ENCODE peak calls at places on chromosomes 16 and 17, in four cellular contexts. One of them, this sample, is unnamed.

GRCh38 chr17:46979023-46979870 is at the start of gene RPRML:
- DNase-seq in GM12878: no peak
- DNase-seq in gastrocnemius medialis: no peak
- DNase-seq in esophagus squamous epithelium: no peak
- DNase-seq in this sample: no peak

GRCh38 chr17:19364699-19365498 is 2.4 kb upstream of the B9D1 start:
- DNase-seq in GM12878: no peak
- DNase-seq in gastrocnemius medialis: no peak
- DNase-seq in esophagus squamous epithelium: no peak
- DNase-seq in this sample: no peak

GRCh38 chr16:22162658-22163009 is 328 bp downstream of the SDR42E2 start:
- DNase-seq in GM12878: no peak
- DNase-seq in gastrocnemius medialis: no peak
- DNase-seq in esophagus squamous epithelium: no peak
- DNase-seq in this sample: no peak

GRCh38 chr16:76583466-76583865 is 306.3 kb downstream of the CNTNAP4 start:
- DNase-seq in GM12878: no peak
- DNase-seq in gastrocnemius medialis: no peak
- DNase-seq in esophagus squamous epithelium: no peak
- DNase-seq in this sample: no peak

GRCh38 chr17:48254896-48255295 is 147.3 kb downstream of the SNX11 start:
- DNase-seq in GM12878: no peak
- DNase-seq in gastrocnemius medialis: no peak
- DNase-seq in esophagus squamous epithelium: no peak
- DNase-seq in this sample: no peak

GRCh38 chr17:7842950-7843535 is 9.0 kb downstream of the KDM6B start:
- DNase-seq in GM12878: no peak
- DNase-seq in gastrocnemius medialis: peak
- DNase-seq in esophagus squamous epithelium: no peak
- DNase-seq in this sample: peak

GRCh38 chr16:15485175-15485574 is 50.8 kb downstream of the BMERB1 start:
- DNase-seq in GM12878: no peak
- DNase-seq in gastrocnemius medialis: no peak
- DNase-seq in esophagus squamous epithelium: no peak
- DNase-seq in this sample: no peak

GRCh38 chr17:13995856-13996635 is 73.3 kb upstream of the COX10 start:
- DNase-seq in GM12878: no peak
- DNase-seq in gastrocnemius medialis: no peak
- DNase-seq in esophagus squamous epithelium: no peak
- DNase-seq in this sample: no peak

GRCh38 chr16:21723532-21723931 is 59.8 kb downstream of the OTOA start:
- DNase-seq in GM12878: no peak
- DNase-seq in gastrocnemius medialis: no peak
- DNase-seq in esophagus squamous epithelium: no peak
- DNase-seq in this sample: no peak

GRCh38 chr17:76134911-76135809 is 5.9 kb downstream of the FOXJ1 start:
- DNase-seq in GM12878: no peak
- DNase-seq in gastrocnemius medialis: no peak
- DNase-seq in esophagus squamous epithelium: no peak
- DNase-seq in this sample: no peak

GRCh38 chr16:73527191-73527590 is 479.3 kb upstream of the ZFHX3 start:
- DNase-seq in GM12878: no peak
- DNase-seq in gastrocnemius medialis: no peak
- DNase-seq in esophagus squamous epithelium: no peak
- DNase-seq in this sample: no peak

GRCh38 chr16:85969159-85969558 is 70.2 kb downstream of the IRF8 start:
- DNase-seq in GM12878: no peak
- DNase-seq in gastrocnemius medialis: no peak
- DNase-seq in esophagus squamous epithelium: no peak
- DNase-seq in this sample: no peak

GRCh38 chr17:79937981-79938695 is 97.5 kb downstream of the TBC1D16 start:
- DNase-seq in GM12878: no peak
- DNase-seq in gastrocnemius medialis: no peak
- DNase-seq in esophagus squamous epithelium: no peak
- DNase-seq in this sample: no peak

GRCh38 chr17:81831563-81831956 is 1.5 kb downstream of the MCRIP1 start:
- DNase-seq in GM12878: no peak
- DNase-seq in gastrocnemius medialis: no peak
- DNase-seq in esophagus squamous epithelium: no peak
- DNase-seq in this sample: no peak

GRCh38 chr17:49151996-49152395 is 19.4 kb downstream of the B4GALNT2 start:
- DNase-seq in GM12878: no peak
- DNase-seq in gastrocnemius medialis: no peak
- DNase-seq in esophagus squamous epithelium: no peak
- DNase-seq in this sample: no peak

GRCh38 chr17:82941021-82942001 is 101.5 kb upstream of the ZNF750 start:
- DNase-seq in GM12878: no peak
- DNase-seq in gastrocnemius medialis: no peak
- DNase-seq in esophagus squamous epithelium: no peak
- DNase-seq in this sample: no peak

GRCh38 chr16:73015612-73016487 is 32.1 kb downstream of the ZFHX3 start:
- DNase-seq in GM12878: peak
- DNase-seq in gastrocnemius medialis: peak
- DNase-seq in esophagus squamous epithelium: no peak
- DNase-seq in this sample: no peak

GRCh38 chr16:81231014-81231413 is 7.5 kb upstream of the BCO1 start:
- DNase-seq in GM12878: no peak
- DNase-seq in gastrocnemius medialis: no peak
- DNase-seq in esophagus squamous epithelium: no peak
- DNase-seq in this sample: no peak

GRCh38 chr17:82227629-82228277 is 1.1 kb upstream of the SLC16A3 start:
- DNase-seq in GM12878: no peak
- DNase-seq in gastrocnemius medialis: no peak
- DNase-seq in esophagus squamous epithelium: no peak
- DNase-seq in this sample: no peak

GRCh38 chr16:28155293-28155692 is 56.5 kb downstream of the XPO6 start:
- DNase-seq in GM12878: no peak
- DNase-seq in gastrocnemius medialis: no peak
- DNase-seq in esophagus squamous epithelium: no peak
- DNase-seq in this sample: no peak

GRCh38 chr16:63612462-63613227 is 1509.2 kb downstream of the CDH11 start:
- DNase-seq in GM12878: no peak
- DNase-seq in gastrocnemius medialis: no peak
- DNase-seq in esophagus squamous epithelium: no peak
- DNase-seq in this sample: no peak

GRCh38 chr17:29138991-29139682 is 41.1 kb downstream of the MYO18A start:
- DNase-seq in GM12878: no peak
- DNase-seq in gastrocnemius medialis: peak
- DNase-seq in esophagus squamous epithelium: no peak
- DNase-seq in this sample: no peak

GRCh38 chr16:628321-629061 is 2.3 kb upstream of the WFIKKN1 start:
- DNase-seq in GM12878: no peak
- DNase-seq in gastrocnemius medialis: no peak
- DNase-seq in esophagus squamous epithelium: no peak
- DNase-seq in this sample: no peak

GRCh38 chr17:68424861-68425260 is 32.4 kb downstream of the WIPI1 start:
- DNase-seq in GM12878: no peak
- DNase-seq in gastrocnemius medialis: no peak
- DNase-seq in esophagus squamous epithelium: no peak
- DNase-seq in this sample: no peak

GRCh38 chr17:74045608-74046007 is 157.9 kb upstream of the RPL38 start:
- DNase-seq in GM12878: no peak
- DNase-seq in gastrocnemius medialis: no peak
- DNase-seq in esophagus squamous epithelium: no peak
- DNase-seq in this sample: no peak

GRCh38 chr17:82745524-82745923 is 6.3 kb upstream of the TBCD start:
- DNase-seq in GM12878: no peak
- DNase-seq in gastrocnemius medialis: no peak
- DNase-seq in esophagus squamous epithelium: no peak
- DNase-seq in this sample: no peak

GRCh38 chr17:59353936-59354755 is 22.7 kb downstream of the YPEL2 start:
- DNase-seq in GM12878: no peak
- DNase-seq in gastrocnemius medialis: no peak
- DNase-seq in esophagus squamous epithelium: no peak
- DNase-seq in this sample: no peak

GRCh38 chr17:78176548-78177025 is 8.2 kb downstream of the SYNGR2 start:
- DNase-seq in GM12878: no peak
- DNase-seq in gastrocnemius medialis: no peak
- DNase-seq in esophagus squamous epithelium: no peak
- DNase-seq in this sample: no peak

GRCh38 chr17:78993241-78993956 is 13.7 kb upstream of the LGALS3BP start:
- DNase-seq in GM12878: no peak
- DNase-seq in gastrocnemius medialis: no peak
- DNase-seq in esophagus squamous epithelium: no peak
- DNase-seq in this sample: no peak

GRCh38 chr16:77692612-77693011 is 29.7 kb upstream of the NUDT7 start:
- DNase-seq in GM12878: no peak
- DNase-seq in gastrocnemius medialis: no peak
- DNase-seq in esophagus squamous epithelium: no peak
- DNase-seq in this sample: no peak

GRCh38 chr17:1998426-1998784 is 26.7 kb downstream of the RTN4RL1 start:
- DNase-seq in GM12878: no peak
- DNase-seq in gastrocnemius medialis: no peak
- DNase-seq in esophagus squamous epithelium: no peak
- DNase-seq in this sample: no peak

GRCh38 chr17:40922239-40922638 is 15.2 kb downstream of the KRT23 start:
- DNase-seq in GM12878: no peak
- DNase-seq in gastrocnemius medialis: peak
- DNase-seq in esophagus squamous epithelium: no peak
- DNase-seq in this sample: no peak

GRCh38 chr16:74107795-74108610 is 188.6 kb upstream of the PSMD7 start:
- DNase-seq in GM12878: peak
- DNase-seq in gastrocnemius medialis: no peak
- DNase-seq in esophagus squamous epithelium: no peak
- DNase-seq in this sample: no peak

GRCh38 chr16:8905168-8905762 is 23.1 kb downstream of the LITAFD start:
- DNase-seq in GM12878: no peak
- DNase-seq in gastrocnemius medialis: no peak
- DNase-seq in esophagus squamous epithelium: no peak
- DNase-seq in this sample: no peak

GRCh38 chr16:8908779-8909468 is 26.8 kb downstream of the LITAFD start:
- DNase-seq in GM12878: no peak
- DNase-seq in gastrocnemius medialis: no peak
- DNase-seq in esophagus squamous epithelium: no peak
- DNase-seq in this sample: no peak

GRCh38 chr16:8904018-8904430 is 21.9 kb downstream of the LITAFD start:
- DNase-seq in GM12878: no peak
- DNase-seq in gastrocnemius medialis: peak
- DNase-seq in esophagus squamous epithelium: no peak
- DNase-seq in this sample: no peak

GRCh38 chr16:8907096-8907495 is 24.9 kb downstream of the LITAFD start:
- DNase-seq in GM12878: no peak
- DNase-seq in gastrocnemius medialis: no peak
- DNase-seq in esophagus squamous epithelium: no peak
- DNase-seq in this sample: no peak

DNA sequence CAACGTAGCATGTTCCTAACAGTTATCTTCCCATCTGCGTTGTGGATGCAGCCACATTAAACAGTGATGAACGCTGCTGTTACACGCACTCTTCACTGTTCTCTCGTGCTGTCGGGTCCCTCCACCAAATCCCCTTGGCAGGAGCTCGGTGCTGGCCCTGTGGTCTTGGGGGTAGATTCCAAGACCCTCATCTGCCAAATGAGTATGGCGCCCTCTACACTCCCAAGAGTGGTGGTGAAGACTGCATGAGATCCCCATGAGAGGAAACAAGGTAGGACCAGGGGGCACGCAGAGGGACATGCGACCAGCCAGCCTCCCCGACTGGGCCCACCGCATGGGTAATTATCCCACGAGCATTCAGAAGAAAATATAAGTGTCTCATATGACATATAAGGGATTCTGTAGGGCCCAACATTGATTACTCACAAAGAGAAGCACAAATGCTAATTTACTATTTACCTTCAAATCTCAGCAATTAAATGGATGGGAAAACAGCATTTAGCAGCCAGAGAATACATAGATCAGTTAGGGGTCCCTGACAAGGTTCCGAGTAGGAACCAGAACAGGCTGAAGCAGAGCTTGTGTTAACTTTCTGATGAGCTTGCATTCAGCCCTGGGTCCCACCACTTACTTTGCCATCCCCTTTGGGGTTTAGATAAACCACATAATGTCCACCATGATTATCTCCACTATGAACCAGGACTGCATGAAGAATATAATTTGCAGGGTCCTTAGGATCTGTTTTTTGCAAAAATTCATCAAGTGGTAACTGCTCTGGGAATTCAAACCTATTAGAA is 23.8 kb downstream of the LITAFD start:
- DNase-seq in GM12878: no peak
- DNase-seq in gastrocnemius medialis: no peak
- DNase-seq in esophagus squamous epithelium: no peak
- DNase-seq in this sample: no peak
- TF ChIP-seq CTCF in GM12878: peak
- TF ChIP-seq CTCF in gastrocnemius medialis: no peak
- TF ChIP-seq CTCF in esophagus squamous epithelium: no peak
- TF ChIP-seq CTCF in this sample: no peak

GRCh38 chr16:50316102-50316847 is 49.9 kb downstream of the ADCY7 start:
- DNase-seq in GM12878: no peak
- DNase-seq in gastrocnemius medialis: no peak
- DNase-seq in esophagus squamous epithelium: no peak
- DNase-seq in this sample: no peak

GRCh38 chr16:50315346-50315997 is 49.1 kb downstream of the ADCY7 start:
- DNase-seq in GM12878: no peak
- DNase-seq in gastrocnemius medialis: no peak
- DNase-seq in esophagus squamous epithelium: no peak
- DNase-seq in this sample: no peak

GRCh38 chr16:50314665-50315064 is 48.3 kb downstream of the ADCY7 start:
- DNase-seq in GM12878: no peak
- DNase-seq in gastrocnemius medialis: no peak
- DNase-seq in esophagus squamous epithelium: no peak
- DNase-seq in this sample: no peak

GRCh38 chr16:50318796-50319578 is 49.8 kb downstream of the BRD7 start:
- DNase-seq in GM12878: no peak
- DNase-seq in gastrocnemius medialis: no peak
- DNase-seq in esophagus squamous epithelium: no peak
- DNase-seq in this sample: no peak

GRCh38 chr16:50316848-50317630 is 50.7 kb downstream of the ADCY7 start:
- DNase-seq in GM12878: no peak
- DNase-seq in gastrocnemius medialis: no peak
- DNase-seq in esophagus squamous epithelium: no peak
- DNase-seq in this sample: no peak
- H3K27ac ChIP-seq in GM12878: no peak
- H3K27ac ChIP-seq in gastrocnemius medialis: no peak
- H3K27ac ChIP-seq in esophagus squamous epithelium: no peak
- H3K27ac ChIP-seq in this sample: no peak

GRCh38 chr16:23452572-23453337 is at the start of gene COG7:
- DNase-seq in GM12878: peak
- DNase-seq in gastrocnemius medialis: peak
- DNase-seq in esophagus squamous epithelium: peak
- DNase-seq in this sample: peak
- TF ChIP-seq POLR2A in GM12878: peak
- TF ChIP-seq POLR2A in gastrocnemius medialis: no peak
- TF ChIP-seq POLR2A in esophagus squamous epithelium: no peak
- TF ChIP-seq POLR2A in this sample: no peak

DNA sequence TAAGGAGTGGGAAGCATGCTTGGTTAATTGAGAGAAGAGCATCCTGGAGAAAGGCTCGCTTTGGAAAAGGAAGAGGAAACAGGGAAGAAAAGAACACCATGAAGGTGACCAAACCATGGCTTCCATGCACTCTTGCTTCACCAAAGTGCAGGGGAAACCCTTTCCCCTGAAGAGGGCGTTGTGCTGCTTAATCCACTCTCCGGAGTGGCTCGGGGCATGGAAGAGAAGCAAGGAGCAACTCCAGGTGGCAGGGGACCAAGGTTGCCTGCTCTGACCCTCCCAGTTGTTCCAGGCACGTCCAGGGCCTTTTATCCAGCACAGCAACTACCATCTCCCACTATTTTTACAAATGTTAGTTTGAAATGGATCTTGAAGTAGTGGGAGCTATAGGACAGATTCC is 108.1 kb downstream of the STX8 start:
- DNase-seq in GM12878: no peak
- DNase-seq in gastrocnemius medialis: no peak
- DNase-seq in esophagus squamous epithelium: no peak
- DNase-seq in this sample: no peak
- TF ChIP-seq CTCF in GM12878: no peak
- TF ChIP-seq CTCF in gastrocnemius medialis: no peak
- TF ChIP-seq CTCF in esophagus squamous epithelium: no peak
- TF ChIP-seq CTCF in this sample: no peak